ENCODE peak calls at places on chromosome 21, in eight cellular contexts. M is Panc1, I is thoracic aorta, V is heart right ventricle, R is tibial artery, U is mesothelial cell of epicardium, H is bronchial epithelial cell, D is AG09309. B is an unnamed sample.

GRCh38 chr21:16070207-16070651 is 340.4 kb downstream of the USP25 start:
- DNase-seq in M (no peak), I (no peak), V (no peak), R (no peak), U (no peak), H (no peak), D (no peak), B (no peak)

GRCh38 chr21:25361097-25361496 is 246.2 kb downstream of the MRPL39 start:
- DNase-seq in M (no peak), I (no peak), V (no peak), R (no peak), U (no peak), H (no peak), D (no peak), B (no peak)

GRCh38 chr21:39972471-39972870 is 105.2 kb downstream of the PCP4 start:
- DNase-seq in M (no peak), I (no peak), V (no peak), R (no peak), U (no peak), H (no peak), D (no peak), B (no peak)

GRCh38 chr21:39669976-39670671 is 57.4 kb downstream of the B3GALT5 start:
- DNase-seq in M (no peak), I (no peak), V (no peak), R (no peak), U (no peak), H (no peak), D (no peak), B (no peak)

GRCh38 chr21:38333290-38334272 is 76.8 kb downstream of the KCNJ15 start:
- DNase-seq in M (no peak), I (no peak), V (no peak), R (no peak), U (no peak), H (no peak), D (no peak), B (peak; percentile 30)

GRCh38 chr21:44376606-44377005 is 23.2 kb downstream of the TRPM2 start:
- DNase-seq in M (no peak), I (no peak), V (no peak), R (no peak), U (no peak), H (no peak), D (no peak), B (no peak)

GRCh38 chr21:43866659-43867331 is 1.8 kb downstream of the AGPAT3 start:
- DNase-seq in M (no peak), I (no peak), V (no peak), R (no peak), U (no peak), H (peak; percentile 40), D (no peak), B (peak; percentile 82)

GRCh38 chr21:15063081-15063820 is 1.5 kb downstream of the NRIP1 start:
- DNase-seq in M (no peak), I (no peak), V (no peak), R (no peak), U (no peak), H (peak; percentile 84), D (no peak), B (peak; percentile 30)

GRCh38 chr21:38261851-38262250 is 5.1 kb downstream of the KCNJ15 start:
- DNase-seq in M (no peak), I (no peak), V (no peak), R (no peak), U (no peak), H (no peak), D (no peak), B (no peak)

GRCh38 chr21:39715804-39716397 is 29.1 kb upstream of the IGSF5 start:
- DNase-seq in M (no peak), I (no peak), V (peak; percentile 52), R (peak; percentile 50), U (peak; percentile 36), H (peak; percentile 21), D (peak; percentile 11), B (peak; percentile 12)

GRCh38 chr21:38729745-38730401 is 75.9 kb upstream of the ETS2 start:
- DNase-seq in M (no peak), I (no peak), V (no peak), R (no peak), U (no peak), H (no peak), D (no peak), B (no peak)

GRCh38 chr21:35648512-35648911 is 411.8 kb downstream of the SETD4 start:
- DNase-seq in M (no peak), I (no peak), V (no peak), R (no peak), U (no peak), H (no peak), D (no peak), B (no peak)

GRCh38 chr21:45407629-45408247 is 2.8 kb downstream of the COL18A1 start:
- DNase-seq in M (no peak), I (no peak), V (no peak), R (no peak), U (no peak), H (peak; percentile 12), D (no peak), B (no peak)

GRCh38 chr21:45405819-45406762 is 1.1 kb downstream of the COL18A1 start:
- DNase-seq in M (no peak), I (no peak), V (no peak), R (no peak), U (no peak), H (peak; percentile 54), D (no peak), B (no peak)

GRCh38 chr21:45405271-45405818 is 380 bp downstream of the COL18A1 start:
- DNase-seq in M (no peak), I (no peak), V (peak; percentile 67), R (no peak), U (no peak), H (no peak), D (no peak), B (peak; percentile 67)

GRCh38 chr21:45408271-45408791 is 3.4 kb downstream of the COL18A1 start:
- DNase-seq in M (no peak), I (no peak), V (no peak), R (no peak), U (no peak), H (no peak), D (no peak), B (no peak)

DNA sequence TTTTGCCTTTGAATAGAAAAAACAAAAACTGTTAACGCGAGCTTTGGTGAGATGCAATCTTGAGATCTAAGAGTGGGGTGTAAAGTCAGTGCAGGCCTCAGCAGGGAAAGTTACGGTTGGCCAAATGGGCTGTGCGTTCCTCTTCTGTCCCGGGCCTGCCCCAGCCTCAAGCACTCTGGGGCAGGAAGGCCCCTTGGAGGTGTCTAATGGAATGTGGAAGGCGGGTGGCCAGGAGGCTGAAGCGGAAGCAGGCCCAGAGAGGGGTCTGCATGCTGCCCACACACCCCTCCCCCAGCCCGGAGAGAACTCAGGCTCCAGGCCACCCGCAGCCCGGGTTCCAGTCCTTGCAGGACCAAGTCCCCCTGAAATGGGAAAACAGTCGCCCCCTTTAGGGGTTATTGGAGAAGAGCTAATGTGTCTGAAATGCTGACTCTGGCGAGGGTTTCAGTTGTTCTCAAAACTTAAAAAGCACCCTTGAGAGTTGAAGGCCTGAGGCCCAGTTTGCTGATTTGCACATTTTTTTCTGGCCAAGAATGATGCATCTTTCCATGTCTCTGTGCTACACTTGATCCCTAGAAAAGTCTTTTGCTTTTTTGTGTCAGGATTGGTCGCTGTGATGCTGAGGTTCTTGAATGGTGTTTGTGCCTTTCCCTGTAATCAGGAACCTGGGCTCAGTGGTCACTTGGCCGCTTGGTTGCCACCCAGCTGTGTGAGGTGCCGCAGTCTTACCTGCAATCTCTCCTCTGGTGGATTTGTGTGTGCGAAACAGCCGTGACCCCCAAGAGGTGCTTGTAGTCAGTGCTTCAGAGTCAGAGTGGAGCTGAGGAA is 2.0 kb downstream of the COL18A1 start:
- DNase-seq in M (no peak), I (no peak), V (no peak), R (no peak), U (no peak), H (no peak), D (no peak), B (no peak)
- TF ChIP-seq CTCF in M (no peak), I (no peak), V (no peak), R (no peak), U (no peak), H (no peak), D (peak; percentile 5), B (no peak)

GRCh38 chr21:41369105-41369914 is 7.5 kb downstream of the MX2 start:
- DNase-seq in M (no peak), I (no peak), V (peak; percentile 65), R (no peak), U (peak; percentile 43), H (no peak), D (no peak), B (peak; percentile 73)
- TF ChIP-seq CTCF in M (peak; percentile 35), I (no peak), V (no peak), R (no peak), U (no peak), H (peak; percentile 19), D (no peak), B (peak; percentile 34)

GRCh38 chr21:32410291-32410690 is 2.2 kb upstream of the EVA1C start:
- DNase-seq in M (no peak), I (no peak), V (no peak), R (no peak), U (no peak), H (no peak), D (no peak), B (no peak)

GRCh38 chr21:32412998-32413504 is 545 bp downstream of the EVA1C start:
- DNase-seq in M (no peak), I (no peak), V (peak; percentile 40), R (peak; percentile 68), U (no peak), H (peak; percentile 22), D (no peak), B (no peak)

GRCh38 chr21:32410916-32411315 is 1.6 kb upstream of the EVA1C start:
- DNase-seq in M (no peak), I (no peak), V (no peak), R (no peak), U (no peak), H (no peak), D (no peak), B (no peak)

GRCh38 chr21:32412162-32412997 is at the start of gene EVA1C:
- DNase-seq in M (no peak), I (no peak), V (peak; percentile 80), R (peak; percentile 66), U (peak; percentile 37), H (peak; percentile 43), D (no peak), B (no peak)

GRCh38 chr21:32411366-32412161 is 942 bp upstream of the EVA1C start:
- DNase-seq in M (no peak), I (peak; percentile 70), V (peak; percentile 92), R (peak; percentile 93), U (no peak), H (no peak), D (no peak), B (no peak)
- TF ChIP-seq CTCF in M (no peak), I (no peak), V (no peak), R (no peak), U (no peak), H (no peak), D (no peak), B (no peak)

DNA sequence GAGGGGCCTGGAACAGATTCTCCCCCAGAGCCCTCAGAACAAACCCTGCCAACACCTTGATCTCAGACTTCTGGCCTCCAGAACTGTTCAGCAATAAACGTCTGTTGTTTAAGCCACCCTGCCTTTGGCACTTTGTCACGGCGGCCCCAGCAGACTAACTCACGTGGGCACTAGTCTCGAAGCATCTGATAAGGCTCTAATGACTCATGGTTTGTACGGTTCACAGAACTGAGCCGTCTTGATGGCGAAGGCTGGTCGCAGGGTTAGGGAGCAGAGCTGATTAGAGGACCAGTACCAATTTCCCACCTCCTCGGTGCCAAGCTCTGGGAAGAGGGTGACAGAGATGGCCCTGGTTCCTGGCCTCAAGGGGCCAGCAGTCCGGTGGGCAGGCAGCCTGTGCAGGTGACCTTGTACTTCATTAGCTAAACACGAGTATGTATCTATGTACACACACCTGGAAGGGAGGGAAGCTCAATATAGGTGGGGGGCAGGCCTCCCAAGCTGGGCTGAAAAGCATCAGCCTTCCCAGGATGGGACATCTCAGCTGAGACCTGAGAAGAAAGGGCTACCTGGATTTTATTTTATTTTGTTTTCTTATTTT is 112.8 kb downstream of the MRPS6 start:
- DNase-seq in M (no peak), I (peak; percentile 63), V (no peak), R (peak; percentile 54), U (no peak), H (no peak), D (no peak), B (no peak)
- TF ChIP-seq CTCF in M (no peak), I (no peak), V (no peak), R (no peak), U (no peak), H (no peak), D (no peak), B (no peak)